ENCODE peak calls at places on chromosomes 12 and 14, in six cellular contexts. D is stimulated activated CD8-positive, alpha-beta memory T cell treated with anti-CD3 and anti-CD28 coated beads, Interleukin-12 subunit alpha, Interleukin-12 subunit beta, amount 100 ng/mL, for 4 hours; U is DMS153; R is OCI-LY7; J is GM23248; Z is astrocyte. T is an unnamed sample.

GRCh38 chr12:70983692-70984091 is 63.2 kb upstream of the PTPRR start:
- DNase-seq in D (no peak), U (no peak), R (no peak), J (no peak), Z (peak), T (no peak)

GRCh38 chr12:125193798-125194562 is 128.7 kb downstream of the AACS start:
- DNase-seq in D (no peak), U (no peak), R (no peak), J (peak), Z (peak), T (no peak)

GRCh38 chr12:76539727-76540126 is 19.8 kb downstream of the OSBPL8 start:
- DNase-seq in D (no peak), U (no peak), R (no peak), J (no peak), Z (no peak), T (no peak)

GRCh38 chr12:105289114-105289904 is 41.2 kb upstream of the C12orf75 start:
- DNase-seq in D (no peak), U (no peak), R (no peak), J (peak), Z (peak), T (no peak)

GRCh38 chr14:49939884-49940510 is 47.1 kb downstream of the ARF6 start:
- DNase-seq in D (no peak), U (no peak), R (no peak), J (no peak), Z (peak), T (no peak)

GRCh38 chr12:39902823-39903222 is 203.1 kb downstream of the SLC2A13 start:
- DNase-seq in D (no peak), U (peak), R (no peak), J (peak), Z (no peak), T (no peak)

GRCh38 chr12:90027889-90028570 is 319.4 kb upstream of the ATP2B1 start:
- DNase-seq in D (no peak), U (no peak), R (no peak), J (peak), Z (peak), T (no peak)

GRCh38 chr12:101078144-101078543 is 131.9 kb downstream of the SLC5A8 start:
- DNase-seq in D (no peak), U (no peak), R (no peak), J (no peak), Z (no peak), T (no peak)

GRCh38 chr14:64835431-64835830 is 44.3 kb downstream of the SPTB start:
- DNase-seq in D (no peak), U (no peak), R (no peak), J (no peak), Z (no peak), T (no peak)

GRCh38 chr12:78403681-78404080 is 460.9 kb upstream of the SYT1 start:
- DNase-seq in D (no peak), U (no peak), R (no peak), J (peak), Z (peak), T (no peak)

GRCh38 chr14:69400154-69400553 is 1.7 kb downstream of the SLC39A9 start:
- DNase-seq in D (no peak), U (no peak), R (no peak), J (no peak), Z (no peak), T (no peak)

GRCh38 chr12:107283652-107284051 is 190.3 kb upstream of the CRY1 start:
- DNase-seq in D (no peak), U (no peak), R (no peak), J (no peak), Z (no peak), T (no peak)

GRCh38 chr14:58100735-58101368 is 51.2 kb downstream of the ARMH4 start:
- DNase-seq in D (no peak), U (no peak), R (no peak), J (peak), Z (peak), T (no peak)

GRCh38 chr14:63203618-63204406 is 431 bp upstream of the RHOJ start:
- DNase-seq in D (no peak), U (peak), R (no peak), J (peak), Z (peak), T (peak)

GRCh38 chr14:23566782-23567185 is 807 bp downstream of the AP1G2 start:
- DNase-seq in D (no peak), U (no peak), R (no peak), J (peak), Z (no peak), T (no peak)

GRCh38 chr12:47080725-47081502 is 1.2 kb upstream of the AMIGO2 start:
- DNase-seq in D (peak), U (peak), R (no peak), J (peak), Z (peak), T (peak)

GRCh38 chr12:26434299-26434915 is 239.0 kb downstream of the SSPN start:
- DNase-seq in D (no peak), U (peak), R (peak), J (peak), Z (peak), T (peak)

GRCh38 chr12:27772328-27773049 is 7.5 kb upstream of the KLHL42 start:
- DNase-seq in D (no peak), U (no peak), R (no peak), J (peak), Z (no peak), T (no peak)

GRCh38 chr12:101634724-101635123 is 40.0 kb downstream of the MYBPC1 start:
- DNase-seq in D (no peak), U (no peak), R (peak), J (no peak), Z (no peak), T (no peak)

GRCh38 chr14:67599698-67600561 is at the start of gene PIGH:
- DNase-seq in D (peak), U (peak), R (peak), J (peak), Z (peak), T (peak)

GRCh38 chr14:81940636-81941035 is 407.0 kb upstream of the SEL1L start:
- DNase-seq in D (no peak), U (no peak), R (no peak), J (no peak), Z (no peak), T (no peak)

GRCh38 chr14:23638414-23639047 is 2.4 kb downstream of the DHRS2 start:
- DNase-seq in D (no peak), U (no peak), R (no peak), J (no peak), Z (no peak), T (no peak)

GRCh38 chr14:39428118-39428517 is 4.1 kb downstream of the FBXO33 start:
- DNase-seq in D (no peak), U (no peak), R (no peak), J (no peak), Z (no peak), T (no peak)

GRCh38 chr12:102300824-102301461 is 103.3 kb upstream of the PMCH start:
- DNase-seq in D (no peak), U (peak), R (peak), J (peak), Z (peak), T (no peak)

GRCh38 chr12:131189781-131190180 is 236.1 kb downstream of the ADGRD1 start:
- DNase-seq in D (no peak), U (no peak), R (no peak), J (no peak), Z (no peak), T (no peak)

GRCh38 chr14:50062438-50063039 is 53.8 kb downstream of the VCPKMT start:
- DNase-seq in D (peak), U (peak), R (peak), J (peak), Z (peak), T (no peak)

GRCh38 chr14:86196476-86196875 is 666.5 kb downstream of the FLRT2 start:
- DNase-seq in D (no peak), U (no peak), R (no peak), J (no peak), Z (no peak), T (no peak)